ENCODE peak calls at places on chromosome 10, in seven cellular contexts. M is mucosa of gallbladder; L is progenitor cell of endocrine pancreas; J is HCEC 1CT; K is naive thymus-derived CD8-positive, alpha-beta T cell; V is T-helper 9 cell; O is T follicular helper cell. W is an unnamed sample.

GRCh38 chr10:52351911-52352310 is 37.8 kb downstream of the DKK1 start:
- DNase-seq in K (no peak), V (no peak), L (no peak), M (no peak), J (peak), O (no peak), W (no peak)

GRCh38 chr10:61937631-61938284 is 36.3 kb downstream of the ARID5B start:
- DNase-seq in K (no peak), V (no peak), O (no peak), M (no peak), J (peak), L (no peak), W (no peak)

GRCh38 chr10:86659161-86659691 is 4.9 kb downstream of the OPN4 start:
- DNase-seq in V (no peak), M (no peak), O (no peak), K (no peak), J (no peak), L (no peak), W (no peak)

GRCh38 chr10:107548301-107548700 is 383.8 kb upstream of the SORCS1 start:
- DNase-seq in O (no peak), L (no peak), M (no peak), J (no peak), K (no peak), V (no peak), W (no peak)

GRCh38 chr10:80500572-80501380 is 36.9 kb upstream of the SH2D4B start:
- DNase-seq in L (no peak), K (peak), M (no peak), O (no peak), J (no peak), V (no peak), W (no peak)

GRCh38 chr10:65787571-65787970 is 1138.3 kb upstream of the LRRTM3 start:
- DNase-seq in M (no peak), O (no peak), J (no peak), L (no peak), K (no peak), V (no peak), W (no peak)

GRCh38 chr10:102119417-102120141 is 589 bp downstream of the LDB1 start:
- DNase-seq in O (no peak), J (peak), L (no peak), V (peak), K (peak), M (peak), W (peak)

GRCh38 chr10:35420044-35420443 is 83.7 kb downstream of the CCNY start:
- DNase-seq in L (no peak), M (no peak), V (no peak), O (no peak), J (peak), K (no peak), W (no peak)

GRCh38 chr10:114380060-114380459 is 24.2 kb downstream of the AFAP1L2 start:
- DNase-seq in J (no peak), M (no peak), L (no peak), O (no peak), V (no peak), K (no peak), W (no peak)

GRCh38 chr10:124717911-124718734 is 26.1 kb downstream of the FAM53B start:
- DNase-seq in M (no peak), L (no peak), V (peak), K (peak), J (no peak), O (peak), W (no peak)

GRCh38 chr10:72321248-72322029 is 33.3 kb downstream of the DNAJB12 start:
- DNase-seq in L (no peak), O (no peak), J (no peak), M (no peak), K (no peak), V (no peak), W (no peak)

GRCh38 chr10:119005377-119006043 is 24.0 kb upstream of the NANOS1 start:
- DNase-seq in O (no peak), M (no peak), L (no peak), J (peak), V (no peak), K (no peak), W (no peak)

GRCh38 chr10:7563368-7563767 is 103.4 kb downstream of the ITIH5 start:
- DNase-seq in K (no peak), J (peak), V (no peak), O (no peak), M (peak), L (no peak), W (peak)

GRCh38 chr10:97762056-97762455 is 9.7 kb downstream of the SFRP5 start:
- DNase-seq in J (no peak), V (no peak), O (no peak), K (no peak), M (no peak), L (no peak), W (no peak)

GRCh38 chr10:16367899-16368298 is 68.9 kb upstream of the PTER start:
- DNase-seq in O (no peak), M (no peak), L (no peak), K (no peak), J (no peak), V (no peak), W (no peak)

GRCh38 chr10:112695539-112695938 is 248.5 kb downstream of the VTI1A start:
- DNase-seq in V (no peak), J (no peak), M (no peak), K (no peak), O (no peak), L (no peak), W (peak)

GRCh38 chr10:83863283-83863966 is 275.9 kb upstream of the GHITM start:
- DNase-seq in J (no peak), O (no peak), L (no peak), V (no peak), M (no peak), K (no peak), W (no peak)

GRCh38 chr10:79905322-79906314 is 43.3 kb downstream of the SFTPD start:
- DNase-seq in J (peak), O (no peak), K (no peak), L (no peak), M (no peak), V (no peak), W (no peak)

GRCh38 chr10:32878646-32879045 is 79.4 kb downstream of the ITGB1 start:
- DNase-seq in O (no peak), V (no peak), K (no peak), J (no peak), L (no peak), M (no peak), W (no peak)

GRCh38 chr10:113297226-113297625 is 255.6 kb upstream of the HABP2 start:
- DNase-seq in O (no peak), K (no peak), J (peak), L (no peak), V (no peak), M (no peak), W (no peak)

GRCh38 chr10:21501109-21501508 is 24.4 kb downstream of the SKIDA1 start:
- DNase-seq in L (no peak), V (no peak), J (no peak), O (no peak), M (no peak), K (no peak), W (no peak)

GRCh38 chr10:92886334-92886961 is 38.1 kb downstream of the EXOC6 start:
- DNase-seq in M (no peak), V (no peak), J (no peak), L (no peak), K (no peak), O (no peak), W (no peak)

GRCh38 chr10:22690614-22691431 is 23.6 kb downstream of the PIP4K2A start:
- DNase-seq in L (no peak), M (no peak), O (no peak), J (peak), V (no peak), K (no peak), W (no peak)

GRCh38 chr10:29157321-29157720 is 131.5 kb upstream of the LYZL1 start:
- DNase-seq in K (no peak), O (no peak), L (no peak), M (no peak), V (no peak), J (no peak), W (no peak)

GRCh38 chr10:124552877-124553276 is 91.3 kb downstream of the LHPP start:
- DNase-seq in O (no peak), M (no peak), V (no peak), K (no peak), L (no peak), J (no peak), W (no peak)

GRCh38 chr10:120634629-120635028 is 177.6 kb downstream of the PLPP4 start:
- DNase-seq in V (no peak), L (no peak), J (no peak), O (no peak), K (no peak), M (no peak), W (no peak)

GRCh38 chr10:96047004-96047649 is 3.7 kb downstream of the CCNJ start:
- DNase-seq in L (no peak), M (no peak), K (no peak), J (no peak), O (no peak), V (no peak), W (no peak)

GRCh38 chr10:115657161-115657850 is 564.1 kb downstream of the ATRNL1 start:
- DNase-seq in L (no peak), K (no peak), O (no peak), V (no peak), M (no peak), J (peak), W (no peak)

GRCh38 chr10:3887885-3888476 is 103.0 kb upstream of the KLF6 start:
- DNase-seq in L (no peak), O (peak), J (peak), V (peak), M (peak), K (no peak), W (peak)

GRCh38 chr10:114492351-114493037 is 88.2 kb upstream of the AFAP1L2 start:
- DNase-seq in M (no peak), L (no peak), J (no peak), O (no peak), K (peak), V (no peak), W (no peak)

GRCh38 chr10:131728829-131729228 is 172.0 kb upstream of the PPP2R2D start:
- DNase-seq in J (no peak), L (no peak), M (no peak), V (no peak), O (no peak), K (no peak), W (no peak)

GRCh38 chr10:6985644-6986043 is 405.6 kb upstream of the PRKCQ start:
- DNase-seq in K (no peak), L (no peak), O (no peak), M (no peak), J (no peak), V (no peak), W (no peak)

W was measured in transverse colon.